ENCODE peak calls at places on chromosomes 3 and 15, in four cellular contexts. M, G, R and P are unnamed samples.

GRCh38 chr3:138497021-138497420 is 62.6 kb downstream of the ESYT3 start:
- DNase-seq in M (no peak), G (no peak), R (no peak), P (no peak)

GRCh38 chr15:73344051-73344450 is 24.7 kb downstream of the HCN4 start:
- DNase-seq in M (no peak), G (no peak), R (no peak), P (no peak)

GRCh38 chr3:193673845-193674244 is 80.8 kb downstream of the OPA1 start:
- DNase-seq in M (no peak), G (no peak), R (no peak), P (no peak)

GRCh38 chr3:4528802-4529201 is 35.7 kb downstream of the ITPR1 start:
- DNase-seq in M (no peak), G (no peak), R (no peak), P (no peak)

GRCh38 chr3:153284282-153284938 is 122.4 kb downstream of the RAP2B start:
- DNase-seq in M (no peak), G (peak), R (peak), P (peak)

GRCh38 chr3:188947983-188948657 is 223.7 kb upstream of the TPRG1 start:
- DNase-seq in M (peak), G (peak), R (peak), P (peak)

GRCh38 chr3:188796122-188796631 is 375.6 kb upstream of the TPRG1 start:
- DNase-seq in M (no peak), G (no peak), R (no peak), P (peak)

GRCh38 chr3:188170461-188171459 is 16.8 kb downstream of the LPP start:
- DNase-seq in M (no peak), G (no peak), R (no peak), P (no peak)

GRCh38 chr3:5197470-5198312 is 10.2 kb downstream of the EDEM1 start:
- DNase-seq in M (no peak), G (no peak), R (no peak), P (no peak)

GRCh38 chr3:129424185-129424841 is 4.1 kb downstream of the EFCAB12 start:
- DNase-seq in M (no peak), G (no peak), R (no peak), P (no peak)

GRCh38 chr15:62280625-62281024 is 115.5 kb upstream of the C2CD4B start:
- DNase-seq in M (no peak), G (no peak), R (no peak), P (no peak)

GRCh38 chr3:67030785-67031740 is 33.0 kb downstream of the KBTBD8 start:
- DNase-seq in M (no peak), G (no peak), R (no peak), P (no peak)

GRCh38 chr3:48232734-48233133 is 8.2 kb upstream of the ZNF589 start:
- DNase-seq in M (peak), G (peak), R (peak), P (no peak)

GRCh38 chr3:14461748-14462324 is 59.4 kb downstream of the SLC6A6 start:
- DNase-seq in M (no peak), G (peak), R (peak), P (no peak)

GRCh38 chr3:112546216-112546759 is 15.5 kb downstream of the ATG3 start:
- DNase-seq in M (no peak), G (no peak), R (no peak), P (no peak)

GRCh38 chr3:105758451-105758850 is 110.4 kb downstream of the CBLB start:
- DNase-seq in M (no peak), G (no peak), R (no peak), P (no peak)

GRCh38 chr3:126446791-126447190 is 28.9 kb downstream of the ZXDC start:
- DNase-seq in M (no peak), G (no peak), R (no peak), P (no peak)

GRCh38 chr3:169660709-169661566 is 2.6 kb downstream of the MECOM start:
- DNase-seq in M (no peak), G (no peak), R (peak), P (no peak)

GRCh38 chr3:107545680-107546120 is 22.9 kb downstream of the BBX start:
- DNase-seq in M (no peak), G (no peak), R (no peak), P (peak)

GRCh38 chr3:191792580-191792979 is 331.6 kb downstream of the PYDC2 start:
- DNase-seq in M (no peak), G (no peak), R (no peak), P (no peak)

GRCh38 chr15:40161693-40162401 is 978 bp downstream of the BUB1B start:
- DNase-seq in M (no peak), G (no peak), R (no peak), P (no peak)

GRCh38 chr15:92383528-92384326 is 10.0 kb upstream of the ST8SIA2 start:
- DNase-seq in M (no peak), G (peak), R (no peak), P (no peak)

GRCh38 chr3:169387751-169388696 is 275.5 kb downstream of the MECOM start:
- DNase-seq in M (no peak), G (no peak), R (peak), P (no peak)

GRCh38 chr15:74127954-74128784 is 2.2 kb upstream of the ISLR2 start:
- DNase-seq in M (no peak), G (no peak), R (peak), P (no peak)

GRCh38 chr3:127493924-127494646 is 96.4 kb downstream of the TPRA1 start:
- DNase-seq in M (no peak), G (no peak), R (no peak), P (no peak)

GRCh38 chr3:183870563-183870962 is 14.1 kb downstream of the PARL start:
- DNase-seq in M (no peak), G (no peak), R (no peak), P (no peak)

GRCh38 chr3:167899090-167899489 is 163.6 kb downstream of the SERPINI1 start:
- DNase-seq in M (no peak), G (no peak), R (no peak), P (no peak)

GRCh38 chr15:75620043-75620775 is 5.3 kb downstream of the SNUPN start:
- DNase-seq in M (no peak), G (no peak), R (peak), P (no peak)

GRCh38 chr3:106302451-106303221 is 433.8 kb upstream of the CBLB start:
- DNase-seq in M (no peak), G (no peak), R (no peak), P (no peak)

GRCh38 chr3:64166584-64167155 is 58.6 kb downstream of the PRICKLE2 start:
- DNase-seq in M (peak), G (peak), R (no peak), P (no peak)

GRCh38 chr3:145678401-145678800 is 482.6 kb downstream of the PLOD2 start:
- DNase-seq in M (no peak), G (no peak), R (no peak), P (no peak)

GRCh38 chr3:114496021-114496434 is 202.2 kb downstream of the TIGIT start:
- DNase-seq in M (no peak), G (peak), R (peak), P (peak)

GRCh38 chr3:79368403-79368802 is 399.4 kb downstream of the ROBO1 start:
- DNase-seq in M (no peak), G (no peak), R (no peak), P (no peak)

GRCh38 chr3:106093616-106094015 is 224.8 kb upstream of the CBLB start:
- DNase-seq in M (no peak), G (no peak), R (no peak), P (no peak)

DNA sequence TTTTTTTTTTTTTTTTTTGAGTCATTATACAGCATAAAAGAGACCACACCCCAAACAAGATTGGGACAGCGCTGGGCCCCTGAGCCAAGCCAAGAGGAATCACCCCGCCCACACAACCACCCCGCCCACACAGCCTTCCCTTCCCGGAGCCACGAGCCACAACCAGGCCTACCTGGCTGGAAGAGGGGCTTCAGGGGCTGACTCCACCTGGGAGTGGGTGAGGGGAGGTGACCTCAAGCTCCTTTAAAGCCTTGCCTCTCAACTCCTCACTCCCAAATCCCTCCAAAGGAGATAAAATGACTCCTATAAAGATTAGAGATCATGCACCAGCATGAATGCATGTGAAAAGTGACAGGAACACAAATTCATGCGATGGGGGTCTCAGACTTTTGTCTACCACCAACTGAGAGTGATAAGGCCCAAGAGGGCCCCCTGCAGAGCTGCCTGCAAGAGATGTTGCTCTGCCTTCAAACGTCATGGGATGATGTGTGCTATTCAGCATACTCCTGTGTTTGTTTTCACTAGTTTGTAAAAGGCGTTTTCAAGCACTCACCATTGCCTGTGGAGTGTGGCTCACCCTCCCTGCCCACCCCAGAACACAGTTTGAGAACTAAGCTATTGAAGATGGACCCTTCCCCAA is 23.1 kb upstream of the KLF13 start:
- DNase-seq in M (no peak), G (no peak), R (peak), P (no peak)
- H3K4me3 ChIP-seq in M (no peak), G (no peak), R (no peak), P (no peak)

DNA sequence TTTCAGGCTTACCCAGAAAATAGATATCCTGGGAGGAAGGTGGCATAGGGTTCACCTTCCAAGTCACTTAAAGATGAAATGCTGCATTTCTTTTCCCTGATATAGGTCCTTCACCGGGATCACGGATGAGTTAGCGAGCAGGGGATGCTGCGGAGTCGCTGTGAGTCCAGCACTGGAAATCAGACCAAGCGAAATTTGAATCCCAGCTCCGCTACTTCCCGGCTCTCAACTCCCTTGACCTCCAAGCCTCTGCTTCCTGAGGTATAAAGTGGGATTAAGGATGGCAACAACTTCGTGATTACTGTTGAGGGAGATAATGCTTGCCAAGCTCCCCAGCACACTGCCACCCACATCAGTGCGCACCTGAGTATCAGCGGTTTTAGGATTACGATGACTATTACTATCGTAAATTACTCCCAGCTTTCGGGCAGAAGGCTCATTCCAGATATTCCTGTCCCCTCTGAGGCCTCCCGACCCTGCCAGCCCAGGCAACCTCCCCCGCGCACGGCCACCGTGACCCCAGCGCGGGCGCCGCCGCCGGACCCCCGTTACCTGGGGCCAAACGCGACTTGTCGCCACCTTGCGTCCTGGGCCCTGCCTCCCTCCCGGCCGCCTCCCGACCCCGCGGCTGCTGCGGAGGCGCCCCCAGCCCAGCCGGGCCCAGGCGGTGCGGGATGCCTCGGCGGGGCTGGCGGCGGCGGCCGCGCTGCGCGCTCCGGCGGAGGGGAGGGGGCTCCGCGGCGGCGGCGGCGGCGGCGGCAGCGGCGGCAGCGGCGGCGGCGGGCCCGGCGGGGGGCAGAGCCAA is 542 bp upstream of the GPR27 start:
- DNase-seq in M (no peak), G (no peak), R (no peak), P (no peak)
- TF ChIP-seq CTCF in M (no peak), G (no peak), R (no peak), P (no peak)

GRCh38 chr15:80072285-80072684 is 12.8 kb downstream of the ZFAND6 start:
- DNase-seq in M (no peak), G (peak), R (peak), P (peak)
- H3K4me3 ChIP-seq in M (peak), G (peak), R (peak), P (peak)

DNA sequence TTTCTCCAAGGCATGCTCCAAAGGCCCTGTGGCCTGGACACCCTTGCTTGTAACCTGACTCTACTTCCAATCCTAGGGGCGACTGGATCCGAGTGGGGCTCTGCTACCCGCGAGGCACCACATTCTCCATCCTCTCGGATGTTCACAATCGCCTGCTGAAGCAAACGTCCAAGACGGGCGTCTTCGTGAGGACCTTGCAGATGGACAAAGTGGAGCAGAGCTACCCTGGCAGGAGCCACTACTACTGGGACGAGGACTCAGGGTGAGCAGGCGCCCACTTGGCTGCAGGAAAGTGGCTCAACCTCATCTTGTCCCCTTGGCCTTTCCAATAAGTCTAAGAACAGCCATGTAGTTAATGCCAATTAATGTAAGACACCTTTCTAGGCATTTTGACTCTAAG is 51.9 kb downstream of the MESD start:
- DNase-seq in M (no peak), G (no peak), R (no peak), P (no peak)
- TF ChIP-seq CTCF in M (no peak), G (no peak), R (no peak), P (no peak)